ENCODE peak calls at places on chromosome 15, in seven cellular contexts. J is pancreas, R is left ventricle myocardium inferior, V is fibroblast of the aortic adventitia, Y is colonic mucosa, S is choroid plexus epithelial cell, T is fibroblast of mammary gland. W is an unnamed sample.

GRCh38 chr15:37921527-37922385 is 12.7 kb upstream of the TMCO5A start:
- DNase-seq in J (no peak), R (no peak), V (peak), Y (no peak), S (peak), T (peak), W (no peak)

GRCh38 chr15:33043636-33044035 is 150.9 kb downstream of the FMN1 start:
- DNase-seq in J (no peak), R (no peak), V (no peak), Y (no peak), S (no peak), T (no peak), W (no peak)

GRCh38 chr15:22980189-22981136 is at the start of gene CYFIP1:
- DNase-seq in J (peak), R (peak), V (peak), Y (peak), S (peak), T (peak), W (peak)

GRCh38 chr15:70034141-70034540 is 63.6 kb downstream of the TLE3 start:
- DNase-seq in J (no peak), R (no peak), V (no peak), Y (no peak), S (no peak), T (no peak), W (no peak)

GRCh38 chr15:89283201-89283600 is 39.4 kb downstream of the FANCI start:
- DNase-seq in J (no peak), R (no peak), V (no peak), Y (no peak), S (no peak), T (no peak), W (no peak)

GRCh38 chr15:65856821-65857455 is 12.4 kb upstream of the RAB11A start:
- DNase-seq in J (peak), R (peak), V (peak), Y (peak), S (peak), T (peak), W (peak)

GRCh38 chr15:70101459-70102113 is 3.9 kb upstream of the TLE3 start:
- DNase-seq in J (peak), R (peak), V (peak), Y (peak), S (peak), T (peak), W (peak)

GRCh38 chr15:78069052-78069414 is 8.5 kb downstream of the TBC1D2B start:
- DNase-seq in J (no peak), R (no peak), V (no peak), Y (no peak), S (no peak), T (no peak), W (no peak)

GRCh38 chr15:31598620-31599019 is 272.0 kb downstream of the KLF13 start:
- DNase-seq in J (no peak), R (no peak), V (no peak), Y (peak), S (peak), T (no peak), W (no peak)

GRCh38 chr15:60899322-60899966 is 329.7 kb downstream of the RORA start:
- DNase-seq in J (no peak), R (no peak), V (no peak), Y (no peak), S (no peak), T (no peak), W (no peak)

GRCh38 chr15:37995461-37996347 is 61.3 kb downstream of the TMCO5A start:
- DNase-seq in J (no peak), R (no peak), V (peak), Y (no peak), S (peak), T (peak), W (peak)

GRCh38 chr15:31345606-31346366 is 19.2 kb downstream of the KLF13 start:
- DNase-seq in J (no peak), R (peak), V (no peak), Y (no peak), S (no peak), T (no peak), W (no peak)

GRCh38 chr15:63905558-63906265 is 72.0 kb upstream of the HERC1 start:
- DNase-seq in J (no peak), R (no peak), V (no peak), Y (no peak), S (peak), T (no peak), W (no peak)

GRCh38 chr15:49075876-49076275 is 29.6 kb upstream of the SECISBP2L start:
- DNase-seq in J (no peak), R (no peak), V (no peak), Y (no peak), S (no peak), T (no peak), W (peak)

GRCh38 chr15:65051266-65051665 is 6.1 kb downstream of the SLC51B start:
- DNase-seq in J (no peak), R (no peak), V (no peak), Y (no peak), S (no peak), T (no peak), W (no peak)

GRCh38 chr15:31265090-31265870 is 61.4 kb upstream of the KLF13 start:
- DNase-seq in J (no peak), R (peak), V (no peak), Y (peak), S (no peak), T (no peak), W (no peak)

GRCh38 chr15:35886765-35887164 is 340.8 kb upstream of the DPH6 start:
- DNase-seq in J (no peak), R (no peak), V (peak), Y (no peak), S (peak), T (peak), W (peak)

GRCh38 chr15:81073796-81074195 is 60.3 kb upstream of the CFAP161 start:
- DNase-seq in J (no peak), R (no peak), V (no peak), Y (no peak), S (peak), T (peak), W (no peak)

GRCh38 chr15:91124155-91124554 is 24.1 kb downstream of the SV2B start:
- DNase-seq in J (no peak), R (no peak), V (no peak), Y (no peak), S (no peak), T (no peak), W (no peak)

GRCh38 chr15:59917504-59918157 is 86.5 kb upstream of the FOXB1 start:
- DNase-seq in J (peak), R (no peak), V (peak), Y (peak), S (peak), T (peak), W (peak)

GRCh38 chr15:77030042-77030927 is 35.4 kb downstream of the PSTPIP1 start:
- DNase-seq in J (peak), R (no peak), V (no peak), Y (peak), S (no peak), T (no peak), W (no peak)

GRCh38 chr15:55937040-55937439 is 56.4 kb downstream of the NEDD4 start:
- DNase-seq in J (no peak), R (no peak), V (peak), Y (no peak), S (peak), T (peak), W (peak)

GRCh38 chr15:72835289-72835890 is 51.8 kb upstream of the ADPGK start:
- DNase-seq in J (no peak), R (no peak), V (peak), Y (peak), S (peak), T (peak), W (no peak)

GRCh38 chr15:47427463-47427862 is 289.8 kb upstream of the SEMA6D start:
- DNase-seq in J (no peak), R (no peak), V (peak), Y (no peak), S (peak), T (no peak), W (no peak)

GRCh38 chr15:95259965-95260364 is 1028.6 kb downstream of the MCTP2 start:
- DNase-seq in J (no peak), R (no peak), V (peak), Y (no peak), S (no peak), T (no peak), W (peak)

GRCh38 chr15:74584779-74585178 is 30.9 kb upstream of the CLK3 start:
- DNase-seq in J (no peak), R (no peak), V (no peak), Y (no peak), S (no peak), T (no peak), W (no peak)

GRCh38 chr15:88049509-88049908 is 207.0 kb downstream of the NTRK3 start:
- DNase-seq in J (no peak), R (no peak), V (no peak), Y (no peak), S (no peak), T (no peak), W (no peak)

GRCh38 chr15:34241376-34242350 is 16.8 kb downstream of the EMC4 start:
- DNase-seq in J (no peak), R (no peak), V (peak), Y (peak), S (peak), T (peak), W (peak)

GRCh38 chr15:38035701-38036100 is 101.3 kb downstream of the TMCO5A start:
- DNase-seq in J (no peak), R (no peak), V (peak), Y (no peak), S (no peak), T (peak), W (no peak)

GRCh38 chr15:74046275-74046674 is 36.1 kb downstream of the GOLGA6A start:
- DNase-seq in J (no peak), R (no peak), V (no peak), Y (no peak), S (no peak), T (no peak), W (no peak)

GRCh38 chr15:68693071-68693470 is 114.3 kb downstream of the CORO2B start:
- DNase-seq in J (no peak), R (no peak), V (no peak), Y (no peak), S (peak), T (peak), W (peak)

GRCh38 chr15:56019060-56019793 is 25.8 kb upstream of the NEDD4 start:
- DNase-seq in J (no peak), R (no peak), V (no peak), Y (no peak), S (no peak), T (no peak), W (no peak)

GRCh38 chr15:100879046-100879445 is 585 bp upstream of the ALDH1A3 start:
- DNase-seq in J (no peak), R (no peak), V (no peak), Y (no peak), S (peak), T (no peak), W (no peak)
- H3K4me3 ChIP-seq in J (peak), R (peak), V (peak), Y (peak), S (peak), T (peak), W (peak)

DNA sequence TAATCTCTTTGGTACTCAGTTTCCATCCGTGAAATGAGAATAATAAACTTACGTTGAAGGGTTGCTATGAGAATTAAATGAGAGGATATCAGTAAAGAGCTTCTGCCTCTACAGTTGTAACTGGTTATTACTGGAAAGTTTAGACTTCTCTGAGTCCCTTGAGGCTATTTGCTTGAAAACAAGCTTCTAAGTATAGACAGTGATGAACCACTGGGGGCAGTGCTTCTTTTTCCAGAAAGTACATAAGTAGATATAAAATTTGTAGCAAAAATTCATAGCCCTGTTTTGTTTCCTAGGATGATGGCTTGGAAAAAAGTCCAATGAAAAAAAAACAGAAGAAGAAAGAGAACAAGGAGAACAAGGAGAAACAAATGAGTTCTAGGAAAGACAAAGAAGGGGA is 87.1 kb downstream of the RGMA start:
- DNase-seq in J (no peak), R (no peak), V (no peak), Y (no peak), S (peak), T (peak), W (no peak)
- TF ChIP-seq CTCF in J (no peak), R (peak), V (peak), Y (no peak), S (no peak), T (no peak), W (peak)

DNA sequence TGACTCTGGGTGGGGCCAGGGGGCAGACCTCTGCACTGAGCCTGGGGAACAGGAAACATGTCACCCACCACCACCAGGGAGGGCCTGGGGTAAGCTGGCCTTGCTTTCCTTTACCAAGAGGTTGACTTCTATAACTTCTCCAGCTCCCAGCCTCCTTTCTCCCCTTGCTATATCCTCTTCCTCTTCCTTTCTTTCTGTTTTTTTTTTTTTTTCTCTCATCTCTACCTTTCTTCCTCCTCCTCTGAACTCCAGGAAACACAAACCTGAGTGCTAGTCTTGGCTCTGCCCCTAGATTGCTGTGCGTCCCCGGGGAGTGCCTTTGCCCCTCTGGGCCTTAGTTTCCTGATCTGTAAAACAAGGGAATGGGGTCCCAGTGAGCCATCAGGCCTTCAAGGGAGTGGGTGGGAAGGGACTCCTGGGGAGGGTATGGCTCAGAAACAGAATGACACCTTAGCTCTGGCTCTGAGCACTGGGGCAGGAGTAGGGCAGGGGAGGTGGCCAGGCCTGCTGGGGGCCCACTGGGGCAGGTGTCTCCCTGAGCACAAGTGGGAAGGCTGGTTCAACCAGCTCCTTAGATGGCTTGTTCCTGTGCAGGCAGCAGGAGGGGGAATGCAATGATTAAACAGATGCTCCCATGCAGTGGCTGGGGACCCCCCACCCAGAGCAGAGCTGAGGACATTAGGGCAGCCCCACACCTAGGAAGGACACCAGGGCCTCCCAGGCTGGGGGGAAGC is 4.3 kb downstream of the SNX33 start:
- DNase-seq in J (no peak), R (no peak), V (no peak), Y (no peak), S (no peak), T (no peak), W (no peak)
- H3K4me3 ChIP-seq in J (peak), R (peak), V (peak), Y (peak), S (peak), T (peak), W (peak)

DNA sequence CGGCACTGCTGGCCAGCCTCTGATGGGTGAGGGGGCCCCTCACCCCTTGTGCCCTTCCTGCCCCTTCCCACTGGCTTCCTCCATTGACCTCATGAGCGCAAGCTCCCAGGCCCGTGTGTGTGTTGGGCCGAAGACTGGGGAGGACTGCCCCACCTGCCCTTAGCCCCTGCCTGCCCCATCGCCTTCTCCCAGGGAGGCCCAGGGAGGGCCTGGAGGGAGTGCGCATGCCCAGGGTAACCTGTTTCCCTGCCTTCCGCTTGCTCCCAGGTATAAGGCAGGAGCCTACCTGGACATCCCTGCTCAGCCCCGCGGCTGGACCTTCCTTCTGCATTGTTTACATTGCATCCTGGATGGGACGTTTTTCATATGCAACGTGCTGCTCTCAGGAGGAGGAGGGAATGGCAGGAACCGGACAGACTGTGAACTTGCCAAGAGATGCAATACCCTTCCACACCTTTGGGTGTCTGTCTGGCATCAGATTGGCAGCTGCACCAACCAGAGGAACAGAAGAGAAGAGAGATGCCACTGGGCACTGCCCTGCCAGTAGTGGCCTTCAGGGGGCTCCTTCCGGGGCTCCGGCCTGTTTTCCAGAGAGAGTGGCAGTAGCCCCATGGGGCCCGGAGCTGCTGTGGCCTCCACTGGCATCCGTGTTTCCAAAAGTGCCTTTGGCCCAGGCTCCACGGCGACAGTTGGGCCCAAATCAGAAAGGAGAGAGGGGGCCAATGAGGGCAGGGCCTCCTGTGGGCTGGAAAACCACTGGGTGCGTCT is 8.8 kb downstream of the DLL4 start:
- DNase-seq in J (no peak), R (no peak), V (no peak), Y (no peak), S (no peak), T (no peak), W (no peak)
- TF ChIP-seq CTCF in J (no peak), R (peak), V (no peak), Y (no peak), S (peak), T (peak), W (peak)

DNA sequence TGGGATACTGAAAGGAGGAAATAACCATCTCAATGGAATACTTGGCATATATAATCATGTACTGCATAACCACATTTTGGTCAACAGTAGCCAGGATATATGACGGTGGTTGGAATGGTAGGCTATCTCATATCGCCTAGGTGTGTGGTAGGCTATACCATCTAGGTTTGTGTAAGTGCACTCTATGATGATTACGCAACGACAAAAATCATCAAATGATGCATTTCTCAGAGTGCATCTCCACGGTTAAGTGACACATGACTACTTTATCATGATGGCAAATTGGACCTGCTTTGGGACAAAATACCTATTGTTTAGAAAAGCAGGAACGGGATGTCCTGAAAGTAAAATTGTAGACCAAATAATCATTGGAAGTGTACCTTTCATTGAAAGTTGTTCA is 2.8 kb downstream of the MYZAP start:
- DNase-seq in J (no peak), R (no peak), V (no peak), Y (no peak), S (no peak), T (no peak), W (no peak)
- H3K4me3 ChIP-seq in J (no peak), R (peak), V (no peak), Y (no peak), S (no peak), T (no peak), W (no peak)

W was measured in fibroblast of villous mesenchyme.